ENCODE peak calls at places on chromosomes 13 and 19, in eight cellular contexts. S is Ammon's horn; X is BE2C; Q is IMR-90; L is GM06990; T is adrenal gland; F is stimulated activated CD4-positive, alpha-beta T cell treated with anti-CD3 and anti-CD28 coated beads, Interleukin-4, amount 100 ng/mL, for 48 hours; V is NCI-H226. Y is an unnamed sample.

GRCh38 chr13:21979156-21979819 is 308.4 kb downstream of the FGF9 start:
- DNase-seq in S (no peak), X (no peak), Q (peak), L (no peak), T (no peak), F (no peak), V (no peak), Y (no peak)

GRCh38 chr19:39308531-39309304 is 11.9 kb downstream of the LRFN1 start:
- DNase-seq in S (no peak), X (no peak), Q (no peak), L (no peak), T (peak), F (no peak), V (no peak), Y (no peak)

GRCh38 chr13:109207618-109208017 is 578.2 kb downstream of the MYO16 start:
- DNase-seq in S (no peak), X (peak), Q (no peak), L (no peak), T (no peak), F (no peak), V (no peak), Y (no peak)

GRCh38 chr13:30725331-30726085 is 9.8 kb upstream of the ALOX5AP start:
- DNase-seq in S (no peak), X (no peak), Q (peak), L (no peak), T (no peak), F (no peak), V (no peak), Y (no peak)

GRCh38 chr19:49150106-49150943 is 4.9 kb downstream of the HRC start:
- DNase-seq in S (peak), X (peak), Q (peak), L (peak), T (peak), F (no peak), V (peak), Y (peak)

GRCh38 chr13:107209811-107210210 is 641.9 kb upstream of the ARGLU1 start:
- DNase-seq in S (no peak), X (no peak), Q (peak), L (no peak), T (no peak), F (no peak), V (no peak), Y (no peak)

GRCh38 chr19:29837448-29837961 is 25.7 kb downstream of the CCNE1 start:
- DNase-seq in S (no peak), X (no peak), Q (no peak), L (peak), T (no peak), F (no peak), V (no peak), Y (no peak)

GRCh38 chr13:113458218-113459065 is 5.2 kb upstream of the ADPRHL1 start:
- DNase-seq in S (no peak), X (peak), Q (peak), L (no peak), T (no peak), F (no peak), V (no peak), Y (no peak)

GRCh38 chr13:29674532-29674931 is 79.0 kb upstream of the SLC7A1 start:
- DNase-seq in S (no peak), X (no peak), Q (peak), L (no peak), T (no peak), F (no peak), V (peak), Y (no peak)

GRCh38 chr13:50842246-50842645 is 1.2 kb downstream of the DLEU7 start:
- DNase-seq in S (no peak), X (peak), Q (no peak), L (no peak), T (no peak), F (no peak), V (no peak), Y (no peak)

GRCh38 chr19:49119411-49120324 is at the start of gene PPFIA3:
- DNase-seq in S (peak), X (peak), Q (peak), L (no peak), T (peak), F (no peak), V (peak), Y (peak)

Y was measured in left cardiac atrium.